ENCODE peak calls at places on chromosome 10, in nine cellular contexts. One of them, this sample, is unnamed.

GRCh38 chr10:89837173-89838001 is 136.0 kb downstream of the KIF20B start:
- DNase-seq in aorta: peak
- DNase-seq in cardiac fibroblast: peak
- DNase-seq in fibroblast of the aortic adventitia: peak
- DNase-seq in breast epithelium: peak
- DNase-seq in stomach: peak
- DNase-seq in pancreas: peak
- DNase-seq in brain microvascular endothelial cell: no peak
- DNase-seq in heart left ventricle: no peak
- DNase-seq in this sample: peak

GRCh38 chr10:31721166-31721565 is 207.5 kb downstream of the ARHGAP12 start:
- DNase-seq in brain microvascular endothelial cell: no peak
- DNase-seq in cardiac fibroblast: no peak
- DNase-seq in stomach: no peak
- DNase-seq in heart left ventricle: no peak
- DNase-seq in pancreas: no peak
- DNase-seq in aorta: no peak
- DNase-seq in breast epithelium: no peak
- DNase-seq in fibroblast of the aortic adventitia: no peak
- DNase-seq in this sample: no peak

GRCh38 chr10:70435241-70436085 is 6.0 kb downstream of the NODAL start:
- DNase-seq in cardiac fibroblast: no peak
- DNase-seq in pancreas: no peak
- DNase-seq in brain microvascular endothelial cell: no peak
- DNase-seq in fibroblast of the aortic adventitia: no peak
- DNase-seq in heart left ventricle: no peak
- DNase-seq in stomach: no peak
- DNase-seq in aorta: no peak
- DNase-seq in breast epithelium: no peak
- DNase-seq in this sample: no peak

GRCh38 chr10:78175444-78175843 is 141.8 kb downstream of the RPS24 start:
- DNase-seq in breast epithelium: no peak
- DNase-seq in brain microvascular endothelial cell: no peak
- DNase-seq in aorta: no peak
- DNase-seq in stomach: no peak
- DNase-seq in pancreas: no peak
- DNase-seq in cardiac fibroblast: peak
- DNase-seq in fibroblast of the aortic adventitia: peak
- DNase-seq in heart left ventricle: no peak
- DNase-seq in this sample: no peak

GRCh38 chr10:108783897-108784296 is 1139.4 kb downstream of the XPNPEP1 start:
- DNase-seq in cardiac fibroblast: peak
- DNase-seq in breast epithelium: no peak
- DNase-seq in brain microvascular endothelial cell: peak
- DNase-seq in aorta: no peak
- DNase-seq in stomach: peak
- DNase-seq in fibroblast of the aortic adventitia: peak
- DNase-seq in heart left ventricle: no peak
- DNase-seq in pancreas: no peak
- DNase-seq in this sample: no peak

GRCh38 chr10:46215426-46215825 is 71.4 kb upstream of the ANTXRL start:
- DNase-seq in brain microvascular endothelial cell: no peak
- DNase-seq in breast epithelium: no peak
- DNase-seq in pancreas: no peak
- DNase-seq in stomach: no peak
- DNase-seq in fibroblast of the aortic adventitia: no peak
- DNase-seq in heart left ventricle: no peak
- DNase-seq in aorta: no peak
- DNase-seq in cardiac fibroblast: no peak
- DNase-seq in this sample: no peak

GRCh38 chr10:6407034-6407721 is 172.9 kb downstream of the PRKCQ start:
- DNase-seq in stomach: no peak
- DNase-seq in pancreas: no peak
- DNase-seq in cardiac fibroblast: no peak
- DNase-seq in heart left ventricle: no peak
- DNase-seq in breast epithelium: no peak
- DNase-seq in aorta: no peak
- DNase-seq in brain microvascular endothelial cell: no peak
- DNase-seq in fibroblast of the aortic adventitia: no peak
- DNase-seq in this sample: no peak

GRCh38 chr10:79400567-79401004 is 44.8 kb downstream of the ZCCHC24 start:
- DNase-seq in fibroblast of the aortic adventitia: no peak
- DNase-seq in cardiac fibroblast: peak
- DNase-seq in breast epithelium: no peak
- DNase-seq in aorta: no peak
- DNase-seq in stomach: peak
- DNase-seq in heart left ventricle: no peak
- DNase-seq in brain microvascular endothelial cell: no peak
- DNase-seq in pancreas: no peak
- DNase-seq in this sample: peak

GRCh38 chr10:24882047-24882698 is 70.2 kb downstream of the PRTFDC1 start:
- DNase-seq in aorta: no peak
- DNase-seq in cardiac fibroblast: peak
- DNase-seq in fibroblast of the aortic adventitia: peak
- DNase-seq in brain microvascular endothelial cell: peak
- DNase-seq in breast epithelium: no peak
- DNase-seq in pancreas: no peak
- DNase-seq in stomach: no peak
- DNase-seq in heart left ventricle: peak
- DNase-seq in this sample: no peak

GRCh38 chr10:114879541-114880158 is 58.1 kb downstream of the FHIP2A start:
- DNase-seq in brain microvascular endothelial cell: no peak
- DNase-seq in cardiac fibroblast: peak
- DNase-seq in fibroblast of the aortic adventitia: peak
- DNase-seq in stomach: no peak
- DNase-seq in aorta: peak
- DNase-seq in heart left ventricle: no peak
- DNase-seq in breast epithelium: no peak
- DNase-seq in pancreas: no peak
- DNase-seq in this sample: peak

GRCh38 chr10:79269969-79270368 is 77.3 kb upstream of the PPIF start:
- DNase-seq in cardiac fibroblast: no peak
- DNase-seq in heart left ventricle: no peak
- DNase-seq in brain microvascular endothelial cell: no peak
- DNase-seq in stomach: no peak
- DNase-seq in breast epithelium: no peak
- DNase-seq in fibroblast of the aortic adventitia: no peak
- DNase-seq in pancreas: no peak
- DNase-seq in aorta: no peak
- DNase-seq in this sample: no peak

GRCh38 chr10:49360271-49361177 is 35.4 kb downstream of the DRGX start:
- DNase-seq in aorta: peak
- DNase-seq in stomach: no peak
- DNase-seq in heart left ventricle: peak
- DNase-seq in fibroblast of the aortic adventitia: no peak
- DNase-seq in cardiac fibroblast: no peak
- DNase-seq in brain microvascular endothelial cell: peak
- DNase-seq in breast epithelium: no peak
- DNase-seq in pancreas: no peak
- DNase-seq in this sample: peak

GRCh38 chr10:68419376-68419775 is 12.3 kb upstream of the RUFY2 start:
- DNase-seq in stomach: no peak
- DNase-seq in pancreas: no peak
- DNase-seq in heart left ventricle: no peak
- DNase-seq in fibroblast of the aortic adventitia: no peak
- DNase-seq in cardiac fibroblast: no peak
- DNase-seq in brain microvascular endothelial cell: no peak
- DNase-seq in aorta: no peak
- DNase-seq in breast epithelium: no peak
- DNase-seq in this sample: no peak

GRCh38 chr10:15209827-15210509 is 41.5 kb upstream of the NMT2 start:
- DNase-seq in breast epithelium: peak
- DNase-seq in brain microvascular endothelial cell: peak
- DNase-seq in pancreas: peak
- DNase-seq in aorta: peak
- DNase-seq in cardiac fibroblast: peak
- DNase-seq in heart left ventricle: peak
- DNase-seq in stomach: peak
- DNase-seq in fibroblast of the aortic adventitia: peak
- DNase-seq in this sample: peak

GRCh38 chr10:102004376-102004775 is 51.6 kb downstream of the ARMH3 start:
- DNase-seq in aorta: no peak
- DNase-seq in pancreas: no peak
- DNase-seq in stomach: no peak
- DNase-seq in breast epithelium: no peak
- DNase-seq in brain microvascular endothelial cell: peak
- DNase-seq in cardiac fibroblast: peak
- DNase-seq in fibroblast of the aortic adventitia: peak
- DNase-seq in heart left ventricle: no peak
- DNase-seq in this sample: no peak

GRCh38 chr10:11907914-11908313 is 84.8 kb downstream of the PROSER2 start:
- DNase-seq in stomach: no peak
- DNase-seq in brain microvascular endothelial cell: no peak
- DNase-seq in cardiac fibroblast: no peak
- DNase-seq in aorta: no peak
- DNase-seq in pancreas: no peak
- DNase-seq in fibroblast of the aortic adventitia: no peak
- DNase-seq in heart left ventricle: no peak
- DNase-seq in breast epithelium: no peak
- DNase-seq in this sample: no peak

GRCh38 chr10:103547391-103547946 is 54.0 kb downstream of the NEURL1 start:
- DNase-seq in stomach: peak
- DNase-seq in heart left ventricle: no peak
- DNase-seq in aorta: peak
- DNase-seq in cardiac fibroblast: no peak
- DNase-seq in fibroblast of the aortic adventitia: no peak
- DNase-seq in pancreas: no peak
- DNase-seq in brain microvascular endothelial cell: no peak
- DNase-seq in breast epithelium: no peak
- DNase-seq in this sample: no peak

GRCh38 chr10:6221971-6222751 is 19.4 kb downstream of the PFKFB3 start:
- DNase-seq in heart left ventricle: no peak
- DNase-seq in breast epithelium: no peak
- DNase-seq in stomach: no peak
- DNase-seq in fibroblast of the aortic adventitia: peak
- DNase-seq in cardiac fibroblast: no peak
- DNase-seq in aorta: peak
- DNase-seq in pancreas: no peak
- DNase-seq in brain microvascular endothelial cell: no peak
- DNase-seq in this sample: no peak

GRCh38 chr10:121772890-121773289 is 154.9 kb downstream of the ATE1 start:
- DNase-seq in fibroblast of the aortic adventitia: peak
- DNase-seq in cardiac fibroblast: no peak
- DNase-seq in aorta: no peak
- DNase-seq in stomach: no peak
- DNase-seq in breast epithelium: no peak
- DNase-seq in heart left ventricle: no peak
- DNase-seq in brain microvascular endothelial cell: no peak
- DNase-seq in pancreas: no peak
- DNase-seq in this sample: no peak

GRCh38 chr10:29725133-29725720 is 90.5 kb upstream of the SVIL start:
- DNase-seq in brain microvascular endothelial cell: peak
- DNase-seq in aorta: no peak
- DNase-seq in breast epithelium: no peak
- DNase-seq in stomach: no peak
- DNase-seq in cardiac fibroblast: peak
- DNase-seq in heart left ventricle: peak
- DNase-seq in fibroblast of the aortic adventitia: peak
- DNase-seq in pancreas: no peak
- DNase-seq in this sample: peak
- H3K4me3 ChIP-seq in brain microvascular endothelial cell: no peak
- H3K4me3 ChIP-seq in aorta: no peak
- H3K4me3 ChIP-seq in breast epithelium: no peak
- H3K4me3 ChIP-seq in stomach: no peak
- H3K4me3 ChIP-seq in cardiac fibroblast: no peak
- H3K4me3 ChIP-seq in heart left ventricle: no peak
- H3K4me3 ChIP-seq in fibroblast of the aortic adventitia: no peak
- H3K4me3 ChIP-seq in pancreas: no peak
- H3K4me3 ChIP-seq in this sample: no peak

DNA sequence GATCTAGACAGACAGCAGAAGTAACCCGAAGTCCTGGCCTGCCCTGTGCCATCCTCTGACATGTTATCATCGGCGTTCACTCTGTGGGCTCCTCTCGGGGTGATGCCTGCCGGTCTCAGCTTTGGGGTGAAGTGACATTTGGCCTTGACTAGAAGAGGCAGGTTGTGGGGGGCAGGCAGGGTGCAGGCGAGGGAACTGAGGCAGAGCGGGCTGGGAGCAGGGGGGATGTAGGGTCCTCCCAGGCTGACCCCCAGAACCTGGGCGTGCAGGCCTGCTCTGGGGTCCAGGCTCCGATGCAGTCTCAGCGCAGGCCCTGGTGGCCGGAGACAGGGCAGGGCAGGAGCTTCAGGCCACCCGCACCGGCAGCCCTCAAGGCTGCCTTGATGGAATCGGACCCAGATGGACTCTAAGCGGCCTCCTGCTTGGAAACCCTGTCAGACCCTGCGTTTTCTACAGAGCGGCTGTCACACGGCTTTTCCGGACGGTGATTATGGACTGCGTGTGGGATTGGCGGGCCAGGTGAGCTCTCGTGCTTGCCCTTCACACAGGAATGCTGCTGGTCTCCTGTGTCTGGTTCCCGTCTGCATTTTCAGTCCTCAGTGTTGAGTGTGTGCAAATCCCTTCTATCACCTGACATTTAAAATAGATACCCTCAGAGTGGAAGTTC is 842 bp upstream of the JAKMIP3 start:
- DNase-seq in heart left ventricle: no peak
- DNase-seq in fibroblast of the aortic adventitia: no peak
- DNase-seq in cardiac fibroblast: no peak
- DNase-seq in stomach: no peak
- DNase-seq in brain microvascular endothelial cell: no peak
- DNase-seq in aorta: peak
- DNase-seq in pancreas: no peak
- DNase-seq in breast epithelium: no peak
- DNase-seq in this sample: no peak
- H3K4me3 ChIP-seq in heart left ventricle: peak
- H3K4me3 ChIP-seq in fibroblast of the aortic adventitia: no peak
- H3K4me3 ChIP-seq in cardiac fibroblast: peak
- H3K4me3 ChIP-seq in stomach: peak
- H3K4me3 ChIP-seq in brain microvascular endothelial cell: no peak
- H3K4me3 ChIP-seq in aorta: no peak
- H3K4me3 ChIP-seq in pancreas: no peak
- H3K4me3 ChIP-seq in breast epithelium: peak
- H3K4me3 ChIP-seq in this sample: peak

GRCh38 chr10:124648131-124648475 is 96.1 kb downstream of the FAM53B start:
- DNase-seq in fibroblast of the aortic adventitia: no peak
- DNase-seq in cardiac fibroblast: no peak
- DNase-seq in stomach: no peak
- DNase-seq in brain microvascular endothelial cell: no peak
- DNase-seq in aorta: no peak
- DNase-seq in heart left ventricle: no peak
- DNase-seq in pancreas: no peak
- DNase-seq in breast epithelium: no peak
- DNase-seq in this sample: no peak
- H3K4me3 ChIP-seq in fibroblast of the aortic adventitia: no peak
- H3K4me3 ChIP-seq in cardiac fibroblast: no peak
- H3K4me3 ChIP-seq in stomach: no peak
- H3K4me3 ChIP-seq in brain microvascular endothelial cell: no peak
- H3K4me3 ChIP-seq in aorta: no peak
- H3K4me3 ChIP-seq in heart left ventricle: peak
- H3K4me3 ChIP-seq in pancreas: no peak
- H3K4me3 ChIP-seq in breast epithelium: no peak
- H3K4me3 ChIP-seq in this sample: no peak

DNA sequence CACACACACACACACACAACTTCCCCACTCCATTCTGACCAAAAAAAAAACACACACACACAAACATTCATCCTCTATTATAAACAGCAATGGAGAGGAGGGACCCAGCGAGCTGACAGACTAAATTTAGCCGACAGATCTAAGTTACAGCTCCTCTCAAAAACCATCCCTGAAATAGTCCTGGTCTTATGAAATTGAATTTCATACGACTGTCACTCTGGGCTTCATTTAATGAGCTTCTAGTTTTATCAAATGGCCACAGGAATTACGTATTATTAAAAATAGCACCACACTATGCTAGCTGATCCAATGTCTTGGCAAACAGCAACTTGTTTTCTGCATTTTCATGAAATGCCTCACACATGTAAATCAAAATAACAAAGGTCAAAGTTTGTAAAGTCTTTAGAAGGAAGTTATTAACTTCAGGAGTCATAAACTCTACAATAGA is 131.3 kb upstream of the ASAH2 start:
- DNase-seq in breast epithelium: no peak
- DNase-seq in fibroblast of the aortic adventitia: no peak
- DNase-seq in heart left ventricle: no peak
- DNase-seq in aorta: no peak
- DNase-seq in pancreas: no peak
- DNase-seq in brain microvascular endothelial cell: no peak
- DNase-seq in stomach: no peak
- DNase-seq in cardiac fibroblast: peak
- DNase-seq in this sample: no peak
- H3K4me3 ChIP-seq in breast epithelium: no peak
- H3K4me3 ChIP-seq in fibroblast of the aortic adventitia: no peak
- H3K4me3 ChIP-seq in heart left ventricle: no peak
- H3K4me3 ChIP-seq in aorta: no peak
- H3K4me3 ChIP-seq in pancreas: no peak
- H3K4me3 ChIP-seq in brain microvascular endothelial cell: no peak
- H3K4me3 ChIP-seq in stomach: no peak
- H3K4me3 ChIP-seq in cardiac fibroblast: no peak
- H3K4me3 ChIP-seq in this sample: no peak

This sample was measured in heart right ventricle.